ENCODE peak calls at places on chromosomes 13 and 19, in six cellular contexts. One of them, this sample, is unnamed.

GRCh38 chr13:72403396-72404010 is 323.9 kb downstream of the MZT1 start:
- ATAC-seq in heart right ventricle: no peak
- ATAC-seq in CD4-positive, alpha-beta T cell: no peak
- ATAC-seq in upper lobe of left lung: no peak
- ATAC-seq in lung: no peak
- ATAC-seq in activated T-helper 17 cell treated with anti-CD3 and anti-CD28 coated beads, Interleukin-2, amount 50 U/mL, for 72 hours: no peak
- ATAC-seq in this sample: no peak

GRCh38 chr13:37657134-37657533 is 58.6 kb upstream of the POSTN start:
- ATAC-seq in heart right ventricle: no peak
- ATAC-seq in CD4-positive, alpha-beta T cell: no peak
- ATAC-seq in upper lobe of left lung: no peak
- ATAC-seq in lung: no peak
- ATAC-seq in activated T-helper 17 cell treated with anti-CD3 and anti-CD28 coated beads, Interleukin-2, amount 50 U/mL, for 72 hours: no peak
- ATAC-seq in this sample: no peak

GRCh38 chr19:14614099-14614412 is 31.2 kb downstream of the CLEC17A start:
- ATAC-seq in heart right ventricle: no peak
- ATAC-seq in CD4-positive, alpha-beta T cell: no peak
- ATAC-seq in upper lobe of left lung: peak; percentile 50
- ATAC-seq in lung: no peak
- ATAC-seq in activated T-helper 17 cell treated with anti-CD3 and anti-CD28 coated beads, Interleukin-2, amount 50 U/mL, for 72 hours: no peak
- ATAC-seq in this sample: peak; percentile 97

GRCh38 chr19:15866646-15867045 is 31.2 kb downstream of the CYP4F2 start:
- ATAC-seq in heart right ventricle: no peak
- ATAC-seq in CD4-positive, alpha-beta T cell: no peak
- ATAC-seq in upper lobe of left lung: no peak
- ATAC-seq in lung: no peak
- ATAC-seq in activated T-helper 17 cell treated with anti-CD3 and anti-CD28 coated beads, Interleukin-2, amount 50 U/mL, for 72 hours: no peak
- ATAC-seq in this sample: no peak

GRCh38 chr13:26585136-26585535 is 27.7 kb downstream of the WASF3 start:
- ATAC-seq in heart right ventricle: no peak
- ATAC-seq in CD4-positive, alpha-beta T cell: no peak
- ATAC-seq in upper lobe of left lung: no peak
- ATAC-seq in lung: no peak
- ATAC-seq in activated T-helper 17 cell treated with anti-CD3 and anti-CD28 coated beads, Interleukin-2, amount 50 U/mL, for 72 hours: no peak
- ATAC-seq in this sample: no peak

GRCh38 chr19:35380450-35381124 is 9.7 kb downstream of the GPR42 start:
- ATAC-seq in heart right ventricle: no peak
- ATAC-seq in CD4-positive, alpha-beta T cell: no peak
- ATAC-seq in upper lobe of left lung: no peak
- ATAC-seq in lung: no peak
- ATAC-seq in activated T-helper 17 cell treated with anti-CD3 and anti-CD28 coated beads, Interleukin-2, amount 50 U/mL, for 72 hours: no peak
- ATAC-seq in this sample: no peak

GRCh38 chr19:18517606-18518005 is 4.3 kb downstream of the ELL start:
- ATAC-seq in heart right ventricle: no peak
- ATAC-seq in CD4-positive, alpha-beta T cell: no peak
- ATAC-seq in upper lobe of left lung: no peak
- ATAC-seq in lung: no peak
- ATAC-seq in activated T-helper 17 cell treated with anti-CD3 and anti-CD28 coated beads, Interleukin-2, amount 50 U/mL, for 72 hours: no peak
- ATAC-seq in this sample: no peak

GRCh38 chr19:55027472-55028337 is 10.4 kb downstream of the GP6 start:
- ATAC-seq in heart right ventricle: no peak
- ATAC-seq in CD4-positive, alpha-beta T cell: no peak
- ATAC-seq in upper lobe of left lung: no peak
- ATAC-seq in lung: peak; percentile 19
- ATAC-seq in activated T-helper 17 cell treated with anti-CD3 and anti-CD28 coated beads, Interleukin-2, amount 50 U/mL, for 72 hours: no peak
- ATAC-seq in this sample: no peak

GRCh38 chr13:21243843-21244184 is 67.4 kb downstream of the MRPL57 start:
- ATAC-seq in heart right ventricle: no peak
- ATAC-seq in CD4-positive, alpha-beta T cell: no peak
- ATAC-seq in upper lobe of left lung: no peak
- ATAC-seq in lung: no peak
- ATAC-seq in activated T-helper 17 cell treated with anti-CD3 and anti-CD28 coated beads, Interleukin-2, amount 50 U/mL, for 72 hours: no peak
- ATAC-seq in this sample: no peak

GRCh38 chr13:27482996-27483395 is 32.6 kb upstream of the MTIF3 start:
- ATAC-seq in heart right ventricle: peak; percentile 47
- ATAC-seq in CD4-positive, alpha-beta T cell: peak; percentile 34
- ATAC-seq in upper lobe of left lung: no peak
- ATAC-seq in lung: peak; percentile 60
- ATAC-seq in activated T-helper 17 cell treated with anti-CD3 and anti-CD28 coated beads, Interleukin-2, amount 50 U/mL, for 72 hours: no peak
- ATAC-seq in this sample: peak; percentile 99

GRCh38 chr13:111177803-111178389 is 62.8 kb downstream of the ARHGEF7 start:
- ATAC-seq in heart right ventricle: peak; percentile 28
- ATAC-seq in CD4-positive, alpha-beta T cell: no peak
- ATAC-seq in upper lobe of left lung: no peak
- ATAC-seq in lung: no peak
- ATAC-seq in activated T-helper 17 cell treated with anti-CD3 and anti-CD28 coated beads, Interleukin-2, amount 50 U/mL, for 72 hours: no peak
- ATAC-seq in this sample: no peak

GRCh38 chr13:49546559-49546958 is 38.8 kb downstream of the RCBTB1 start:
- ATAC-seq in heart right ventricle: no peak
- ATAC-seq in CD4-positive, alpha-beta T cell: no peak
- ATAC-seq in upper lobe of left lung: no peak
- ATAC-seq in lung: no peak
- ATAC-seq in activated T-helper 17 cell treated with anti-CD3 and anti-CD28 coated beads, Interleukin-2, amount 50 U/mL, for 72 hours: no peak
- ATAC-seq in this sample: no peak

GRCh38 chr19:33260628-33261418 is 35.2 kb upstream of the SLC7A10 start:
- ATAC-seq in heart right ventricle: peak; percentile 50
- ATAC-seq in CD4-positive, alpha-beta T cell: no peak
- ATAC-seq in upper lobe of left lung: peak; percentile 31
- ATAC-seq in lung: peak; percentile 67
- ATAC-seq in activated T-helper 17 cell treated with anti-CD3 and anti-CD28 coated beads, Interleukin-2, amount 50 U/mL, for 72 hours: no peak
- ATAC-seq in this sample: peak; percentile 25

GRCh38 chr13:110536006-110536693 is 25.4 kb downstream of the RAB20 start:
- ATAC-seq in heart right ventricle: peak; percentile 62
- ATAC-seq in CD4-positive, alpha-beta T cell: peak; percentile 51
- ATAC-seq in upper lobe of left lung: peak; percentile 76
- ATAC-seq in lung: peak; percentile 70
- ATAC-seq in activated T-helper 17 cell treated with anti-CD3 and anti-CD28 coated beads, Interleukin-2, amount 50 U/mL, for 72 hours: no peak
- ATAC-seq in this sample: peak; percentile 79

GRCh38 chr13:76025392-76025791 is 389.3 kb downstream of the LMO7 start:
- ATAC-seq in heart right ventricle: no peak
- ATAC-seq in CD4-positive, alpha-beta T cell: no peak
- ATAC-seq in upper lobe of left lung: no peak
- ATAC-seq in lung: no peak
- ATAC-seq in activated T-helper 17 cell treated with anti-CD3 and anti-CD28 coated beads, Interleukin-2, amount 50 U/mL, for 72 hours: no peak
- ATAC-seq in this sample: no peak

GRCh38 chr19:40739030-40739839 is 11.0 kb downstream of the ACTMAP start:
- ATAC-seq in heart right ventricle: no peak
- ATAC-seq in CD4-positive, alpha-beta T cell: no peak
- ATAC-seq in upper lobe of left lung: no peak
- ATAC-seq in lung: no peak
- ATAC-seq in activated T-helper 17 cell treated with anti-CD3 and anti-CD28 coated beads, Interleukin-2, amount 50 U/mL, for 72 hours: peak; percentile 85
- ATAC-seq in this sample: no peak

GRCh38 chr13:53129864-53130393 is 101.3 kb downstream of the OLFM4 start:
- ATAC-seq in heart right ventricle: no peak
- ATAC-seq in CD4-positive, alpha-beta T cell: no peak
- ATAC-seq in upper lobe of left lung: no peak
- ATAC-seq in lung: no peak
- ATAC-seq in activated T-helper 17 cell treated with anti-CD3 and anti-CD28 coated beads, Interleukin-2, amount 50 U/mL, for 72 hours: no peak
- ATAC-seq in this sample: no peak

GRCh38 chr13:110555601-110556223 is 5.8 kb downstream of the RAB20 start:
- ATAC-seq in heart right ventricle: no peak
- ATAC-seq in CD4-positive, alpha-beta T cell: no peak
- ATAC-seq in upper lobe of left lung: peak; percentile 35
- ATAC-seq in lung: no peak
- ATAC-seq in activated T-helper 17 cell treated with anti-CD3 and anti-CD28 coated beads, Interleukin-2, amount 50 U/mL, for 72 hours: no peak
- ATAC-seq in this sample: peak; percentile 78

GRCh38 chr19:53553865-53554791 is 16.2 kb downstream of the ZNF331 start:
- ATAC-seq in heart right ventricle: peak; percentile 86
- ATAC-seq in CD4-positive, alpha-beta T cell: peak; percentile 68
- ATAC-seq in upper lobe of left lung: peak; percentile 86
- ATAC-seq in lung: peak; percentile 87
- ATAC-seq in activated T-helper 17 cell treated with anti-CD3 and anti-CD28 coated beads, Interleukin-2, amount 50 U/mL, for 72 hours: peak; percentile 91
- ATAC-seq in this sample: peak; percentile 90

GRCh38 chr19:38175422-38175821 is 48.6 kb downstream of the DPF1 start:
- ATAC-seq in heart right ventricle: no peak
- ATAC-seq in CD4-positive, alpha-beta T cell: no peak
- ATAC-seq in upper lobe of left lung: no peak
- ATAC-seq in lung: no peak
- ATAC-seq in activated T-helper 17 cell treated with anti-CD3 and anti-CD28 coated beads, Interleukin-2, amount 50 U/mL, for 72 hours: no peak
- ATAC-seq in this sample: no peak

GRCh38 chr13:23811366-23812027 is 77.7 kb downstream of the MIPEP start:
- ATAC-seq in heart right ventricle: no peak
- ATAC-seq in CD4-positive, alpha-beta T cell: no peak
- ATAC-seq in upper lobe of left lung: no peak
- ATAC-seq in lung: no peak
- ATAC-seq in activated T-helper 17 cell treated with anti-CD3 and anti-CD28 coated beads, Interleukin-2, amount 50 U/mL, for 72 hours: no peak
- ATAC-seq in this sample: no peak

GRCh38 chr19:46728208-46728607 is 11.3 kb upstream of the PRKD2 start:
- ATAC-seq in heart right ventricle: peak; percentile 66
- ATAC-seq in CD4-positive, alpha-beta T cell: no peak
- ATAC-seq in upper lobe of left lung: peak; percentile 6
- ATAC-seq in lung: peak; percentile 5
- ATAC-seq in activated T-helper 17 cell treated with anti-CD3 and anti-CD28 coated beads, Interleukin-2, amount 50 U/mL, for 72 hours: no peak
- ATAC-seq in this sample: no peak

GRCh38 chr13:34076943-34077703 is 259.2 kb downstream of the RFC3 start:
- ATAC-seq in heart right ventricle: no peak
- ATAC-seq in CD4-positive, alpha-beta T cell: no peak
- ATAC-seq in upper lobe of left lung: no peak
- ATAC-seq in lung: no peak
- ATAC-seq in activated T-helper 17 cell treated with anti-CD3 and anti-CD28 coated beads, Interleukin-2, amount 50 U/mL, for 72 hours: no peak
- ATAC-seq in this sample: no peak

GRCh38 chr13:81639984-81640582 is 1299.2 kb upstream of the SPRY2 start:
- ATAC-seq in heart right ventricle: no peak
- ATAC-seq in CD4-positive, alpha-beta T cell: no peak
- ATAC-seq in upper lobe of left lung: no peak
- ATAC-seq in lung: no peak
- ATAC-seq in activated T-helper 17 cell treated with anti-CD3 and anti-CD28 coated beads, Interleukin-2, amount 50 U/mL, for 72 hours: no peak
- ATAC-seq in this sample: no peak

GRCh38 chr19:1041272-1041834 is 1.4 kb downstream of the ABCA7 start:
- ATAC-seq in heart right ventricle: no peak
- ATAC-seq in CD4-positive, alpha-beta T cell: no peak
- ATAC-seq in upper lobe of left lung: no peak
- ATAC-seq in lung: no peak
- ATAC-seq in activated T-helper 17 cell treated with anti-CD3 and anti-CD28 coated beads, Interleukin-2, amount 50 U/mL, for 72 hours: no peak
- ATAC-seq in this sample: no peak

GRCh38 chr13:23185542-23185941 is 4.8 kb downstream of the SGCG start:
- ATAC-seq in heart right ventricle: no peak
- ATAC-seq in CD4-positive, alpha-beta T cell: no peak
- ATAC-seq in upper lobe of left lung: no peak
- ATAC-seq in lung: no peak
- ATAC-seq in activated T-helper 17 cell treated with anti-CD3 and anti-CD28 coated beads, Interleukin-2, amount 50 U/mL, for 72 hours: no peak
- ATAC-seq in this sample: no peak

GRCh38 chr13:100131863-100132574 is 43.1 kb downstream of the PCCA start:
- ATAC-seq in heart right ventricle: no peak
- ATAC-seq in CD4-positive, alpha-beta T cell: no peak
- ATAC-seq in upper lobe of left lung: peak; percentile 40
- ATAC-seq in lung: no peak
- ATAC-seq in activated T-helper 17 cell treated with anti-CD3 and anti-CD28 coated beads, Interleukin-2, amount 50 U/mL, for 72 hours: peak; percentile 99
- ATAC-seq in this sample: peak; percentile 72

GRCh38 chr13:94228781-94229180 is 250.7 kb downstream of the DCT start:
- ATAC-seq in heart right ventricle: peak; percentile 83
- ATAC-seq in CD4-positive, alpha-beta T cell: no peak
- ATAC-seq in upper lobe of left lung: no peak
- ATAC-seq in lung: no peak
- ATAC-seq in activated T-helper 17 cell treated with anti-CD3 and anti-CD28 coated beads, Interleukin-2, amount 50 U/mL, for 72 hours: no peak
- ATAC-seq in this sample: no peak

GRCh38 chr13:30120133-30120822 is 187.1 kb downstream of the KATNAL1 start:
- ATAC-seq in heart right ventricle: no peak
- ATAC-seq in CD4-positive, alpha-beta T cell: no peak
- ATAC-seq in upper lobe of left lung: no peak
- ATAC-seq in lung: no peak
- ATAC-seq in activated T-helper 17 cell treated with anti-CD3 and anti-CD28 coated beads, Interleukin-2, amount 50 U/mL, for 72 hours: no peak
- ATAC-seq in this sample: peak; percentile 43

GRCh38 chr19:3586707-3587346 is 1.5 kb downstream of the GIPC3 start:
- ATAC-seq in heart right ventricle: peak; percentile 39
- ATAC-seq in CD4-positive, alpha-beta T cell: no peak
- ATAC-seq in upper lobe of left lung: peak; percentile 4
- ATAC-seq in lung: no peak
- ATAC-seq in activated T-helper 17 cell treated with anti-CD3 and anti-CD28 coated beads, Interleukin-2, amount 50 U/mL, for 72 hours: no peak
- ATAC-seq in this sample: no peak

GRCh38 chr19:51571599-51571998 is 516 bp downstream of the ZNF175 start:
- ATAC-seq in heart right ventricle: no peak
- ATAC-seq in CD4-positive, alpha-beta T cell: peak; percentile 19
- ATAC-seq in upper lobe of left lung: no peak
- ATAC-seq in lung: no peak
- ATAC-seq in activated T-helper 17 cell treated with anti-CD3 and anti-CD28 coated beads, Interleukin-2, amount 50 U/mL, for 72 hours: peak; percentile 13
- ATAC-seq in this sample: no peak